ENCODE peak calls at places on chromosomes 3 and 15, in seven cellular contexts. C is tibial nerve; G is AG09319; W is smooth muscle cell of the brain vasculature; X is HTR-8/SVneo; U is HuH-7; Q is CD8-positive, alpha-beta T cell. L is an unnamed sample.

GRCh38 chr3:39108309-39108708 is 829 bp downstream of the TTC21A start:
- DNase-seq in U (no peak), W (no peak), G (no peak), C (no peak), Q (no peak), X (no peak), L (no peak)

GRCh38 chr3:63863150-63864007 is at the start of the genes ATXN7 and THOC7:
- DNase-seq in U (peak; percentile 32), W (no peak), Q (peak; percentile 58), C (peak; percentile 25), G (no peak), X (no peak), L (peak; percentile 65)

GRCh38 chr15:58383876-58384275 is 47.9 kb upstream of the LIPC start:
- DNase-seq in G (no peak), U (no peak), C (no peak), W (no peak), Q (no peak), X (no peak), L (no peak)

GRCh38 chr3:36792342-36792741 is 28.0 kb upstream of the DCLK3 start:
- DNase-seq in X (peak; percentile 10), W (no peak), U (peak; percentile 24), C (no peak), Q (no peak), G (no peak), L (no peak)

GRCh38 chr15:35630570-35630969 is 84.6 kb upstream of the DPH6 start:
- DNase-seq in C (no peak), Q (no peak), U (peak; percentile 30), X (no peak), G (no peak), W (no peak), L (no peak)

GRCh38 chr3:174951023-174951422 is 91.9 kb downstream of the NAALADL2 start:
- DNase-seq in G (no peak), W (no peak), Q (no peak), X (peak; percentile 21), U (no peak), C (no peak), L (no peak)

GRCh38 chr15:36458406-36458805 is 121.0 kb upstream of the CDIN1 start:
- DNase-seq in W (no peak), X (no peak), C (no peak), G (no peak), Q (no peak), U (no peak), L (no peak)

GRCh38 chr3:27165348-27165747 is 203.8 kb downstream of the NEK10 start:
- DNase-seq in G (peak; percentile 88), X (no peak), C (no peak), W (peak; percentile 23), U (no peak), Q (no peak), L (no peak)

GRCh38 chr3:99925584-99925983 is 107.9 kb downstream of the CMSS1 start:
- DNase-seq in U (no peak), C (peak; percentile 17), Q (no peak), X (peak; percentile 57), W (no peak), G (no peak), L (no peak)

GRCh38 chr3:155130001-155130400 is 49.9 kb downstream of the MME start:
- DNase-seq in Q (no peak), C (no peak), U (no peak), W (no peak), X (no peak), G (peak; percentile 23), L (no peak)

GRCh38 chr3:135034291-135034768 is 239.3 kb downstream of the EPHB1 start:
- DNase-seq in X (no peak), W (no peak), Q (no peak), U (no peak), G (no peak), C (no peak), L (no peak)

GRCh38 chr3:23865595-23866396 is 51.0 kb downstream of the NKIRAS1 start:
- DNase-seq in Q (no peak), W (peak; percentile 57), G (no peak), X (peak; percentile 56), U (peak; percentile 92), C (no peak), L (no peak)

GRCh38 chr3:153927107-153927506 is 194.1 kb upstream of the ARHGEF26 start:
- DNase-seq in Q (no peak), W (peak; percentile 1), G (peak; percentile 22), U (peak; percentile 0), C (no peak), X (peak; percentile 3), L (no peak)

GRCh38 chr15:58182460-58183163 is 44.4 kb downstream of the AQP9 start:
- DNase-seq in G (no peak), W (no peak), X (peak; percentile 53), U (peak; percentile 48), Q (peak; percentile 3), C (no peak), L (no peak)